ENCODE peak calls at places on chromosome 11, in five cellular contexts. I is NCI-H2171 treated with DMSO at 0.1 percent for 48 hours, R is NCI-H1105, C is AG08396, L is RWPE2. Q is an unnamed sample.

GRCh38 chr11:2444301-2445106 is at the start of the genes KCNQ1 and TRPM5:
- DNase-seq in I (no peak), R (peak), C (peak), L (peak), Q (no peak)

GRCh38 chr11:57479925-57480324 is 19.6 kb downstream of the RTN4RL2 start:
- DNase-seq in I (no peak), R (no peak), C (no peak), L (no peak), Q (no peak)

GRCh38 chr11:44962464-44962863 is 11.8 kb upstream of the TP53I11 start:
- DNase-seq in I (no peak), R (no peak), C (no peak), L (no peak), Q (no peak)

GRCh38 chr11:85893378-85893777 is 38.2 kb downstream of the CCDC83 start:
- DNase-seq in I (no peak), R (no peak), C (no peak), L (no peak), Q (no peak)

GRCh38 chr11:114159320-114159719 is 99.8 kb downstream of the ZBTB16 start:
- DNase-seq in I (no peak), R (no peak), C (no peak), L (no peak), Q (no peak)

GRCh38 chr11:121494355-121495099 is 41.8 kb upstream of the SORL1-AS1 start:
- DNase-seq in I (no peak), R (no peak), C (no peak), L (no peak), Q (no peak)

GRCh38 chr11:102617491-102618026 is 7.6 kb downstream of the MMP20 start:
- DNase-seq in I (no peak), R (no peak), C (no peak), L (no peak), Q (no peak)

GRCh38 chr11:87028688-87029087 is 9.0 kb upstream of the TMEM135 start:
- DNase-seq in I (no peak), R (no peak), C (no peak), L (no peak), Q (no peak)

GRCh38 chr11:15412054-15412453 is 297.3 kb downstream of the INSC start:
- DNase-seq in I (no peak), R (peak), C (no peak), L (no peak), Q (no peak)

GRCh38 chr11:119363081-119363861 is 16.8 kb upstream of the MFRP start:
- DNase-seq in I (no peak), R (no peak), C (no peak), L (no peak), Q (no peak)

GRCh38 chr11:68735626-68736025 is 15.7 kb downstream of the TESMIN start:
- DNase-seq in I (no peak), R (no peak), C (no peak), L (no peak), Q (no peak)

GRCh38 chr11:63918576-63919171 is 1.7 kb upstream of the RCOR2 start:
- DNase-seq in I (peak), R (no peak), C (no peak), L (no peak), Q (no peak)

GRCh38 chr11:702731-703461 is 3.1 kb upstream of the EPS8L2 start:
- DNase-seq in I (no peak), R (no peak), C (no peak), L (peak), Q (no peak)

GRCh38 chr11:27205779-27206549 is 157.1 kb downstream of the CCDC34 start:
- DNase-seq in I (peak), R (no peak), C (no peak), L (no peak), Q (no peak)

GRCh38 chr11:63939351-63939920 is 634 bp downstream of the NAA40 start:
- DNase-seq in I (peak), R (no peak), C (no peak), L (no peak), Q (no peak)

GRCh38 chr11:10623797-10624761 is 55.6 kb upstream of the LYVE1 start:
- DNase-seq in I (no peak), R (peak), C (peak), L (no peak), Q (no peak)

GRCh38 chr11:9025101-9025850 is 21.5 kb upstream of the NRIP3 start:
- DNase-seq in I (no peak), R (no peak), C (no peak), L (no peak), Q (no peak)

GRCh38 chr11:121082670-121083069 is 18.4 kb upstream of the TECTA start:
- DNase-seq in I (no peak), R (no peak), C (no peak), L (no peak), Q (no peak)

GRCh38 chr11:113174862-113175261 is 139.5 kb upstream of the TTC12 start:
- DNase-seq in I (no peak), R (no peak), C (no peak), L (no peak), Q (no peak)

GRCh38 chr11:115670538-115671200 is 166.5 kb upstream of the CADM1 start:
- DNase-seq in I (peak), R (peak), C (no peak), L (no peak), Q (no peak)

GRCh38 chr11:16169946-16170345 is 186.4 kb downstream of the SOX6 start:
- DNase-seq in I (no peak), R (no peak), C (no peak), L (no peak), Q (no peak)

GRCh38 chr11:19879309-19880087 is 166.9 kb downstream of the NAV2 start:
- DNase-seq in I (no peak), R (peak), C (no peak), L (no peak), Q (no peak)

GRCh38 chr11:86176165-86176884 is 68.2 kb upstream of the EED start:
- DNase-seq in I (no peak), R (no peak), C (no peak), L (no peak), Q (no peak)

GRCh38 chr11:69196322-69197169 is 40.8 kb downstream of the SMIM38 start:
- DNase-seq in I (peak), R (no peak), C (no peak), L (no peak), Q (no peak)

GRCh38 chr11:134248910-134249480 is 4.2 kb downstream of the THYN1 start:
- DNase-seq in I (no peak), R (no peak), C (peak), L (no peak), Q (no peak)

GRCh38 chr11:113553235-113553634 is 78.0 kb upstream of the DRD2 start:
- DNase-seq in I (no peak), R (no peak), C (peak), L (peak), Q (no peak)

GRCh38 chr11:100640646-100641045 is 46.4 kb upstream of the ARHGAP42 start:
- DNase-seq in I (peak), R (peak), C (no peak), L (no peak), Q (no peak)

GRCh38 chr11:128354476-128354875 is 232.9 kb downstream of the ETS1 start:
- DNase-seq in I (no peak), R (no peak), C (no peak), L (no peak), Q (no peak)

GRCh38 chr11:129973809-129974208 is 28.8 kb downstream of the PRDM10 start:
- DNase-seq in I (no peak), R (no peak), C (peak), L (no peak), Q (no peak)

GRCh38 chr11:33696931-33697638 is 3.5 kb downstream of the C11orf91 start:
- DNase-seq in I (peak), R (no peak), C (no peak), L (no peak), Q (no peak)

GRCh38 chr11:62546937-62547625 is 475 bp upstream of the AHNAK start:
- DNase-seq in I (no peak), R (no peak), C (peak), L (peak), Q (no peak)

GRCh38 chr11:122186439-122187080 is 70.5 kb upstream of the BLID start:
- DNase-seq in I (no peak), R (no peak), C (peak), L (no peak), Q (no peak)

GRCh38 chr11:95229199-95230053 is 1.6 kb downstream of the SESN3 start:
- DNase-seq in I (peak), R (peak), C (peak), L (no peak), Q (peak)

GRCh38 chr11:12110714-12111481 is 508 bp downstream of the MICAL2 start:
- DNase-seq in I (peak), R (peak), C (no peak), L (no peak), Q (no peak)

GRCh38 chr11:118076754-118077281 is at the start of gene TMPRSS4:
- DNase-seq in I (peak), R (peak), C (no peak), L (peak), Q (no peak)

GRCh38 chr11:66016793-66017177 is 5.0 kb downstream of the CST6 start:
- DNase-seq in I (no peak), R (no peak), C (no peak), L (peak), Q (no peak)

GRCh38 chr11:78982377-78982925 is 407.8 kb upstream of the NARS2 start:
- DNase-seq in I (no peak), R (no peak), C (no peak), L (no peak), Q (no peak)

GRCh38 chr11:62443390-62444201 is 24.8 kb downstream of the SCGB1A1 start:
- DNase-seq in I (no peak), R (no peak), C (peak), L (no peak), Q (no peak)

GRCh38 chr11:488062-488461 is 19.0 kb downstream of the RNH1 start:
- DNase-seq in I (no peak), R (no peak), C (no peak), L (no peak), Q (no peak)